ENCODE peak calls at places on chromosomes 5 and 9, in five cellular contexts. W is HCT116, T is fibroblast of lung, K is K562, D is sigmoid colon. M is an unnamed sample.

GRCh38 chr9:132880311-132880661 is 1.6 kb downstream of the SPACA9 start:
- DNase-seq in T (no peak), W (no peak), D (no peak), K (no peak), M (no peak)

GRCh38 chr5:145495741-145496140 is 339.4 kb downstream of the PRELID2 start:
- DNase-seq in D (no peak), T (peak; percentile 93), W (peak; percentile 89), K (no peak), M (peak; percentile 53)

GRCh38 chr5:152379331-152379730 is 25.7 kb downstream of the NMUR2 start:
- DNase-seq in T (no peak), K (no peak), D (no peak), W (no peak), M (no peak)

GRCh38 chr9:77433675-77434445 is 214.3 kb downstream of the GNA14 start:
- DNase-seq in K (peak; percentile 65), W (peak; percentile 33), D (peak; percentile 84), T (peak; percentile 69), M (peak; percentile 57)

GRCh38 chr5:129271309-129271708 is 176.8 kb downstream of the ISOC1 start:
- DNase-seq in D (no peak), W (peak; percentile 19), K (no peak), T (no peak), M (no peak)

GRCh38 chr5:66089384-66089783 is 54.7 kb upstream of the SREK1 start:
- DNase-seq in D (no peak), K (no peak), W (no peak), T (no peak), M (no peak)

GRCh38 chr9:91197232-91198181 is 164.2 kb downstream of the AUH start:
- DNase-seq in K (peak; percentile 70), T (peak; percentile 87), D (peak; percentile 96), W (peak; percentile 85), M (no peak)

GRCh38 chr5:108836492-108836891 is 88.8 kb downstream of the FER start:
- DNase-seq in W (no peak), T (no peak), D (no peak), K (no peak), M (no peak)

GRCh38 chr9:79572891-79573696 is 1.3 kb downstream of the TLE4 start:
- DNase-seq in K (peak; percentile 27), T (no peak), D (peak; percentile 73), W (no peak), M (peak; percentile 35)

GRCh38 chr5:172556262-172556661 is 84.8 kb upstream of the NEURL1B start:
- DNase-seq in T (peak; percentile 57), W (no peak), K (no peak), D (peak; percentile 68), M (no peak)

GRCh38 chr5:96245401-96246091 is 187.5 kb downstream of the PCSK1 start:
- DNase-seq in W (no peak), K (no peak), D (no peak), T (no peak), M (no peak)

GRCh38 chr5:64166201-64166959 is 737 bp downstream of the RNF180 start:
- DNase-seq in W (no peak), D (peak; percentile 62), K (no peak), T (peak; percentile 14), M (no peak)

GRCh38 chr5:57779383-57780223 is 297.0 kb upstream of the ACTBL2 start:
- DNase-seq in K (peak; percentile 11), W (peak; percentile 63), T (peak; percentile 71), D (no peak), M (peak; percentile 64)

GRCh38 chr5:92916036-92916435 is 665.0 kb downstream of the NR2F1-AS1 start:
- DNase-seq in T (peak; percentile 33), W (no peak), K (no peak), D (no peak), M (no peak)

DNA sequence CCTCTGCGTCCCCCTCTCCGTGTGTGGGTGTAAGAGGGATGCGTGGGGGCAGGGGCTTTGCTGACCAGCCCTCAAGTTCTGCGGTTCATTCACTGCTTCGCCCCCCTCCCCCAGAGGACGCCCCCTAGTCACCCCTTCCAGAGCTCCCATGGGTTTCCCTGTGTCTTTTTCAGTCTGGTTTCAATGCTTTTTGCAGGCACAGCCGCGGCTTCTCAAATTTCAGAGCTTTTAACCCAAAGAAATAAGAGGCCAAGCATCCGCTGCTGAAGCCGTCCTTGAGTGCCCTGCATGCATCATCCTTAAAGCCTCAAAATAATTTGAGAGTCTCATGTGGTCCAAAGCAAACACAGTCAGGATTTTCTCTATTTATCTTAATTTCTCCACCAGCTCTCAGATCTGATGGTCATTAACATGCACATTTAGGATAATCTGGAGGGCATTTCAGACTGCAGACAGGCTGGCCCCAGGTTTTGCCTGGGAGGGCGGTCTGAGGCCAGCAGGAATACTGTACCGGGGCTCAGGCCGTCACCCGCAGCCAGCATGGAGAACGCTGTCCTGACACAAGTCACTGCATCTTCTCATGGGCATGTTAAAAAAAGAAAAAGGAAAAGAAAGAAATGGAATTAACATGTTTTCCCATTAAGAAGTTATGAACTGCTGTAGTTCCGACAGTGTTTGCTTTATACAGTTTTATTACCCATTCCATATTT is 420.8 kb upstream of the IRX4 start:
- DNase-seq in K (no peak), T (no peak), W (no peak), D (no peak), M (no peak)
- H3K9me3 ChIP-seq in K (no peaks in the 10 kb centered on the region), T (no peaks in the 10 kb centered on the region), W (no peaks in the 10 kb centered on the region), D (no peaks in the 10 kb centered on the region), M (peaks cover 58% of the 10 kb centered on the region)

GRCh38 chr9:133938670-133939258 is 53.4 kb downstream of the VAV2 start:
- DNase-seq in T (no peak), K (no peak), D (no peak), W (no peak), M (no peak)
- H3K4me3 ChIP-seq in T (no peak overlapping the region), K (no peak overlapping the region), D (no peak overlapping the region), W (no peak overlapping the region), M (no peak overlapping the region)

GRCh38 chr9:35114921-35115341 is 731 bp downstream of the ATOSB start:
- DNase-seq in W (no peak), K (peak; percentile 14), T (no peak), D (peak; percentile 82), M (no peak)

GRCh38 chr9:35112257-35113020 is 3.2 kb downstream of the ATOSB start:
- DNase-seq in W (no peak), T (peak; percentile 75), K (no peak), D (no peak), M (no peak)

GRCh38 chr9:35115680-35116538 is at the start of gene ATOSB:
- DNase-seq in T (peak; percentile 95), W (peak; percentile 93), D (peak; percentile 98), K (peak; percentile 89), M (peak; percentile 85)

GRCh38 chr9:35116539-35116897 is 856 bp upstream of the ATOSB start:
- DNase-seq in W (no peak), D (no peak), T (no peak), K (no peak), M (no peak)

GRCh38 chr9:35114113-35114847 is 1.4 kb downstream of the ATOSB start:
- DNase-seq in W (peak; percentile 51), T (peak; percentile 98), K (peak; percentile 72), D (peak; percentile 93), M (peak; percentile 87)
- H3K4me1 ChIP-seq in W (peaks cover 40% of the 10 kb centered on the region), T (peaks cover 26% of the 10 kb centered on the region), K (peaks cover 38% of the 10 kb centered on the region), D (no peaks in the 10 kb centered on the region), M (peaks cover 46% of the 10 kb centered on the region)

DNA sequence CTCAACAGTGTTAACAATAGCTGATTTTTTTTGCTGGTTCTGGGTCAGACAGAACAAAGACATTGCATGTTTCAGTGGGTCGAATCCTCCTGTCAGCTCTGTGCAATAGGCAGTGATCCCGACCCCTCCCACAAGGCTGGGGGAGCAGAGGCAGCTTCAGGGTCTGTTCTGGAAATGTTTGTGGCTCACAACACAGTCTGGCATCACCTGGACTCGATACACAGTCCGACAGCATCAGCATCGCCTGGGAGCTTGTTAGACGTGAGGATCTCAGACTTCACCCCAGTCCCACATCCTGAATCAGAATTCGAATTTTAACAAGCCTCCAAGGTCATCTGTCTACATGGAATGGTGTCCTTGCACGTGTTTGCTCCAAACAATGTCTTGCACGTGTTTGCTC is 384.7 kb downstream of the IRX2 start:
- DNase-seq in D (no peak), T (no peak), W (no peak), K (no peak), M (peak; percentile 30)
- H3K9me3 ChIP-seq in D (no peaks in the 10 kb centered on the region), T (peaks cover 6% of the 10 kb centered on the region), W (peaks cover 26% of the 10 kb centered on the region), K (no peaks in the 10 kb centered on the region), M (peaks cover 44% of the 10 kb centered on the region)

M was measured in SJSA1.